ENCODE peak calls at places on chromosome 7, in eight cellular contexts. One of them, this sample, is unnamed.

GRCh38 chr7:14275346-14275745 is 285.9 kb upstream of the ETV1 start:
- DNase-seq in astrocyte of the cerebellum: no peak
- DNase-seq in kidney epithelial cell: no peak
- DNase-seq in CD14-positive monocyte: no peak
- DNase-seq in GM13977: no peak
- DNase-seq in colonic mucosa: no peak
- DNase-seq in glutamatergic neuron: no peak
- DNase-seq in fibroblast of mammary gland: peak; percentile 5
- DNase-seq in this sample: no peak

GRCh38 chr7:34493752-34494151 is 164.3 kb upstream of the NPSR1 start:
- DNase-seq in astrocyte of the cerebellum: no peak
- DNase-seq in kidney epithelial cell: no peak
- DNase-seq in CD14-positive monocyte: no peak
- DNase-seq in GM13977: no peak
- DNase-seq in colonic mucosa: no peak
- DNase-seq in glutamatergic neuron: no peak
- DNase-seq in fibroblast of mammary gland: no peak
- DNase-seq in this sample: no peak

GRCh38 chr7:80136276-80137045 is 1.8 kb downstream of the GNAI1 start:
- DNase-seq in astrocyte of the cerebellum: no peak
- DNase-seq in kidney epithelial cell: no peak
- DNase-seq in CD14-positive monocyte: no peak
- DNase-seq in GM13977: peak; percentile 14
- DNase-seq in colonic mucosa: no peak
- DNase-seq in glutamatergic neuron: no peak
- DNase-seq in fibroblast of mammary gland: peak; percentile 71
- DNase-seq in this sample: no peak

GRCh38 chr7:149414745-149415390 is 46.0 kb downstream of the ZNF777 start:
- DNase-seq in astrocyte of the cerebellum: peak; percentile 3
- DNase-seq in kidney epithelial cell: no peak
- DNase-seq in CD14-positive monocyte: no peak
- DNase-seq in GM13977: no peak
- DNase-seq in colonic mucosa: peak; percentile 30
- DNase-seq in glutamatergic neuron: peak; percentile 82
- DNase-seq in fibroblast of mammary gland: peak; percentile 92
- DNase-seq in this sample: peak; percentile 59

GRCh38 chr7:132030883-132031282 is 474.5 kb upstream of the PODXL start:
- DNase-seq in astrocyte of the cerebellum: no peak
- DNase-seq in kidney epithelial cell: no peak
- DNase-seq in CD14-positive monocyte: no peak
- DNase-seq in GM13977: no peak
- DNase-seq in colonic mucosa: no peak
- DNase-seq in glutamatergic neuron: no peak
- DNase-seq in fibroblast of mammary gland: no peak
- DNase-seq in this sample: no peak

GRCh38 chr7:131249003-131249402 is 78.7 kb upstream of the MKLN1 start:
- DNase-seq in astrocyte of the cerebellum: peak; percentile 88
- DNase-seq in kidney epithelial cell: peak; percentile 94
- DNase-seq in CD14-positive monocyte: peak; percentile 72
- DNase-seq in GM13977: no peak
- DNase-seq in colonic mucosa: peak; percentile 30
- DNase-seq in glutamatergic neuron: peak; percentile 24
- DNase-seq in fibroblast of mammary gland: peak; percentile 98
- DNase-seq in this sample: no peak

GRCh38 chr7:143104759-143105158 is 27.1 kb upstream of the PIP start:
- DNase-seq in astrocyte of the cerebellum: no peak
- DNase-seq in kidney epithelial cell: no peak
- DNase-seq in CD14-positive monocyte: no peak
- DNase-seq in GM13977: no peak
- DNase-seq in colonic mucosa: no peak
- DNase-seq in glutamatergic neuron: no peak
- DNase-seq in fibroblast of mammary gland: no peak
- DNase-seq in this sample: no peak

GRCh38 chr7:47381132-47381495 is 200.8 kb downstream of the TNS3 start:
- DNase-seq in astrocyte of the cerebellum: peak; percentile 75
- DNase-seq in kidney epithelial cell: peak; percentile 52
- DNase-seq in CD14-positive monocyte: no peak
- DNase-seq in GM13977: no peak
- DNase-seq in colonic mucosa: no peak
- DNase-seq in glutamatergic neuron: no peak
- DNase-seq in fibroblast of mammary gland: no peak
- DNase-seq in this sample: no peak

GRCh38 chr7:104950754-104951153 is 63.3 kb upstream of the KMT2E start:
- DNase-seq in astrocyte of the cerebellum: no peak
- DNase-seq in kidney epithelial cell: no peak
- DNase-seq in CD14-positive monocyte: no peak
- DNase-seq in GM13977: no peak
- DNase-seq in colonic mucosa: no peak
- DNase-seq in glutamatergic neuron: no peak
- DNase-seq in fibroblast of mammary gland: no peak
- DNase-seq in this sample: no peak

GRCh38 chr7:43211693-43212092 is 99.2 kb downstream of the HECW1 start:
- DNase-seq in astrocyte of the cerebellum: no peak
- DNase-seq in kidney epithelial cell: peak; percentile 45
- DNase-seq in CD14-positive monocyte: no peak
- DNase-seq in GM13977: no peak
- DNase-seq in colonic mucosa: no peak
- DNase-seq in glutamatergic neuron: no peak
- DNase-seq in fibroblast of mammary gland: no peak
- DNase-seq in this sample: no peak

GRCh38 chr7:127892488-127893314 is 138.5 kb downstream of the LRRC4 start:
- DNase-seq in astrocyte of the cerebellum: no peak
- DNase-seq in kidney epithelial cell: no peak
- DNase-seq in CD14-positive monocyte: no peak
- DNase-seq in GM13977: no peak
- DNase-seq in colonic mucosa: no peak
- DNase-seq in glutamatergic neuron: no peak
- DNase-seq in fibroblast of mammary gland: peak; percentile 32
- DNase-seq in this sample: no peak

GRCh38 chr7:104017001-104017400 is 27.5 kb upstream of the RELN start:
- DNase-seq in astrocyte of the cerebellum: no peak
- DNase-seq in kidney epithelial cell: no peak
- DNase-seq in CD14-positive monocyte: no peak
- DNase-seq in GM13977: no peak
- DNase-seq in colonic mucosa: no peak
- DNase-seq in glutamatergic neuron: no peak
- DNase-seq in fibroblast of mammary gland: no peak
- DNase-seq in this sample: no peak

GRCh38 chr7:33654641-33655040 is 250.7 kb upstream of the BMPER start:
- DNase-seq in astrocyte of the cerebellum: no peak
- DNase-seq in kidney epithelial cell: no peak
- DNase-seq in CD14-positive monocyte: no peak
- DNase-seq in GM13977: no peak
- DNase-seq in colonic mucosa: no peak
- DNase-seq in glutamatergic neuron: no peak
- DNase-seq in fibroblast of mammary gland: no peak
- DNase-seq in this sample: no peak

GRCh38 chr7:77265666-77266065 is 66.0 kb upstream of the FGL2 start:
- DNase-seq in astrocyte of the cerebellum: no peak
- DNase-seq in kidney epithelial cell: no peak
- DNase-seq in CD14-positive monocyte: no peak
- DNase-seq in GM13977: no peak
- DNase-seq in colonic mucosa: no peak
- DNase-seq in glutamatergic neuron: no peak
- DNase-seq in fibroblast of mammary gland: no peak
- DNase-seq in this sample: no peak

GRCh38 chr7:2081526-2082356 is 151.0 kb downstream of the MAD1L1 start:
- DNase-seq in astrocyte of the cerebellum: no peak
- DNase-seq in kidney epithelial cell: no peak
- DNase-seq in CD14-positive monocyte: no peak
- DNase-seq in GM13977: no peak
- DNase-seq in colonic mucosa: no peak
- DNase-seq in glutamatergic neuron: peak; percentile 58
- DNase-seq in fibroblast of mammary gland: no peak
- DNase-seq in this sample: no peak

DNA sequence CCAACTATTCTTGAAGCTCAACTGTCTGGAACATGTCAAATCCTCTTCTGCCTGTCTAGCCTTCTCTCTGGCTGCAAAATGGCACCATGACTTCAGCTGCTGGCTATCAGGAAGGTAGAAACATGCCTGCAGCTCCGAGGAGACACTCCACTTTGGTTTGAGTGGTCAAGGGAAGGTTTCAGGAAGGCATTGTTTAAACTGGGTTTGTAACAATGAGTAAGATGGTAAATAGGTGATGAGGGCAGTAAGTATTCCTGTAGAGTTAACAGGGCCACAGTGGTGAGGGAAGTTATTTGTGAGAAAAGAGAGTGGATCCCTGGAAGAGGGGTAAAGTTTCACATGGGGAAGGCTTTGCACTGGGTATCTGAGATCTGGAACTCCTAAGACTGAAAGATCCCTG is 231.5 kb downstream of the ABCA13 start:
- DNase-seq in astrocyte of the cerebellum: no peak
- DNase-seq in kidney epithelial cell: no peak
- DNase-seq in CD14-positive monocyte: no peak
- DNase-seq in GM13977: no peak
- DNase-seq in colonic mucosa: no peak
- DNase-seq in glutamatergic neuron: no peak
- DNase-seq in fibroblast of mammary gland: no peak
- DNase-seq in this sample: no peak
- TF ChIP-seq CTCF in astrocyte of the cerebellum: no peak
- TF ChIP-seq CTCF in kidney epithelial cell: no peak
- TF ChIP-seq CTCF in CD14-positive monocyte: no peak
- TF ChIP-seq CTCF in GM13977: no peak
- TF ChIP-seq CTCF in colonic mucosa: no peak
- TF ChIP-seq CTCF in glutamatergic neuron: no peak
- TF ChIP-seq CTCF in fibroblast of mammary gland: no peak
- TF ChIP-seq CTCF in this sample: no peak

DNA sequence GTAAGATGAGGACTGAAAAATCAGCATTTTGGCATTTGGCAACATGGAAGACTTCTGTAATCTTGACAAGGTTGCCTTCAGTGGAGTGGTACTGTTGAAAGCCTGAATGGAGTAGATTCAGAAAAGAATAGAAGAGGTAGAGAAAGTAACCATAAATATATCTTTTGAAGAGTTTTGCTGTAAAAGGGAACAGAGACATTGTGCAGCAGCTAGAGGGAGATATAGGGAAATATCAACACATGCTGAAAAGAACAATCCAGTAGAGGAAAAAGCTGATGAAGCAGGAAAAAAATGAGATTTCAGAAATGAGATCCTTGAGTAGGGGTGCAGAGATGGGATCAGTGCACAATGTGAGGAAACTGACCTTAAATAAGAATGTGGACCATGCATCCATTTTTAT is 60.0 kb downstream of the RAPGEF5 start:
- DNase-seq in astrocyte of the cerebellum: no peak
- DNase-seq in kidney epithelial cell: no peak
- DNase-seq in CD14-positive monocyte: no peak
- DNase-seq in GM13977: no peak
- DNase-seq in colonic mucosa: no peak
- DNase-seq in glutamatergic neuron: no peak
- DNase-seq in fibroblast of mammary gland: peak; percentile 3
- DNase-seq in this sample: no peak
- TF ChIP-seq CTCF in astrocyte of the cerebellum: peak; percentile 29
- TF ChIP-seq CTCF in kidney epithelial cell: no peak
- TF ChIP-seq CTCF in CD14-positive monocyte: no peak
- TF ChIP-seq CTCF in GM13977: no peak
- TF ChIP-seq CTCF in colonic mucosa: no peak
- TF ChIP-seq CTCF in glutamatergic neuron: no peak
- TF ChIP-seq CTCF in fibroblast of mammary gland: peak; percentile 26
- TF ChIP-seq CTCF in this sample: no peak

DNA sequence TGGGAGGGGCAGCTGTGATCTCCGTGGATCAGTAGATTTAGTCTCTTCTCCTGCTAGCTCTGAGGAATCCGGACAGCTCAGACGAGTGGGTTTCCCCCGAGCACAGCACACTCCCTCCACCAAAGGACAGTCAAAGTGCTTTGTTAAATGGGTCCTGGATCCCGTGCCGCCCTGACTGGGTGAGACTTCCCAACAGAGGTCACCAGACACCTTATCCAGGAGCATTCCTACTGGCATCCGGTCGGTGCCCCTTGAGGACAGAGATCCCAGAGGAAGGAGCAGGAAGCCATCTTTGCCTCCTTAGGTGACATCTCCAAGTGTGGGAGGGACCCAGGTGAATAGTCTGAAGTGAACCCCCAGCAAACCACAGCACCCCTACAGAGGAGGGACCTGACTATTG is 1148.9 kb downstream of the CNTNAP2 start:
- DNase-seq in astrocyte of the cerebellum: no peak
- DNase-seq in kidney epithelial cell: no peak
- DNase-seq in CD14-positive monocyte: no peak
- DNase-seq in GM13977: no peak
- DNase-seq in colonic mucosa: no peak
- DNase-seq in glutamatergic neuron: no peak
- DNase-seq in fibroblast of mammary gland: no peak
- DNase-seq in this sample: no peak
- TF ChIP-seq CTCF in astrocyte of the cerebellum: no peak
- TF ChIP-seq CTCF in kidney epithelial cell: no peak
- TF ChIP-seq CTCF in CD14-positive monocyte: no peak
- TF ChIP-seq CTCF in GM13977: no peak
- TF ChIP-seq CTCF in colonic mucosa: no peak
- TF ChIP-seq CTCF in glutamatergic neuron: no peak
- TF ChIP-seq CTCF in fibroblast of mammary gland: no peak
- TF ChIP-seq CTCF in this sample: no peak

GRCh38 chr7:129351320-129351719 is 82.9 kb upstream of the STRIP2 start:
- DNase-seq in astrocyte of the cerebellum: no peak
- DNase-seq in kidney epithelial cell: no peak
- DNase-seq in CD14-positive monocyte: no peak
- DNase-seq in GM13977: no peak
- DNase-seq in colonic mucosa: no peak
- DNase-seq in glutamatergic neuron: no peak
- DNase-seq in fibroblast of mammary gland: peak; percentile 11
- DNase-seq in this sample: no peak

GRCh38 chr7:129343099-129343700 is 91.0 kb upstream of the STRIP2 start:
- DNase-seq in astrocyte of the cerebellum: peak; percentile 34
- DNase-seq in kidney epithelial cell: no peak
- DNase-seq in CD14-positive monocyte: no peak
- DNase-seq in GM13977: peak; percentile 35
- DNase-seq in colonic mucosa: peak; percentile 55
- DNase-seq in glutamatergic neuron: no peak
- DNase-seq in fibroblast of mammary gland: peak; percentile 71
- DNase-seq in this sample: no peak

GRCh38 chr7:129347330-129347729 is 86.9 kb upstream of the STRIP2 start:
- DNase-seq in astrocyte of the cerebellum: no peak
- DNase-seq in kidney epithelial cell: no peak
- DNase-seq in CD14-positive monocyte: no peak
- DNase-seq in GM13977: no peak
- DNase-seq in colonic mucosa: no peak
- DNase-seq in glutamatergic neuron: no peak
- DNase-seq in fibroblast of mammary gland: no peak
- DNase-seq in this sample: no peak

DNA sequence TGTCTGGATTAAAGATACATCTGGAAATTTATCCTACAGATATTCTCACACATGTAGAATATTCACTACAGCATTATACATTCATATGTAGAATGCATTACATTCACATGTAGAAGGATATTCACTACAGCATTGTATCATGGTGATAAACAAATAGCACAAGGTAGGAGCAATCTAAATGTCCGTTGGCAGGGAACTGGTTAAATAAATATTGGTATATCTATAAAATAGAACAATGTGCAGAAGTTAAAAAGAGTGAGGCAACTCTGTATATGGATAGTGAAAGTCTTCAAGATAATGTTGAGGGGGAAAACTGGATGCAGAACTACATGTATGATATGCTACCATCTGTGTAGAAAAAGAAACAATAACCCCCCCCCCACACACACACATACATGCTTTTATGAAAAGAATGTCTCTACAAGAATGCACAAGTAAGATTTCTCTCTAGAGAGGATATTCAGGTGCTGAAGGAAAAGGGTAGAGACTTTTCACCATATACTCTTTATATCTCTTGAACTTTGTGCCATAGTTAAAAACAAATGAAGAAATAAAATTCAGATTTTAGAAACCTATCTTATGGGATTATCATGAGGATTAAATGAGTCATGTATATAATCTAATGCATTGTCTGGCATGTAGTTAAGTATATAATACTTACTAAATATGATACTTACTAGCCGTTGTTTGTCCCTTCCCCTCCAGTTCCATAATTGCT is 86.0 kb upstream of the STRIP2 start:
- DNase-seq in astrocyte of the cerebellum: no peak
- DNase-seq in kidney epithelial cell: no peak
- DNase-seq in CD14-positive monocyte: no peak
- DNase-seq in GM13977: no peak
- DNase-seq in colonic mucosa: no peak
- DNase-seq in glutamatergic neuron: no peak
- DNase-seq in fibroblast of mammary gland: no peak
- DNase-seq in this sample: no peak
- TF ChIP-seq CTCF in astrocyte of the cerebellum: no peak
- TF ChIP-seq CTCF in kidney epithelial cell: no peak
- TF ChIP-seq CTCF in CD14-positive monocyte: no peak
- TF ChIP-seq CTCF in GM13977: no peak
- TF ChIP-seq CTCF in colonic mucosa: no peak
- TF ChIP-seq CTCF in glutamatergic neuron: no peak
- TF ChIP-seq CTCF in fibroblast of mammary gland: no peak
- TF ChIP-seq CTCF in this sample: no peak

This sample was measured in neural crest cell.